ENCODE peak calls at places on chromosome 2, in seven cellular contexts. J is activated CD4-positive, alpha-beta T cell treated with anti-CD3 and anti-CD28 coated beads, Interleukin-2, amount 10 ng/mL, durations not matched to agents 7 days and 5 days; E is A172; U is stimulated activated naive CD4-positive, alpha-beta T cell; I is NCI-H1694; K is sciatic nerve; M is activated T-cell treated with anti-CD3 and anti-CD28 coated beads for 1 hour. A is an unnamed sample.
A peak's percentile ranks its signal among the peaks of the same experiment; 100 is the strongest.

GRCh38 chr2:146981921-146982320 is 862.9 kb upstream of the ACVR2A start:
- DNase-seq in J (no peak), E (no peak), U (no peak), I (no peak), K (no peak), M (no peak), A (no peak)

GRCh38 chr2:104901037-104901851 is 47.3 kb downstream of the POU3F3 start:
- DNase-seq in J (no peak), E (no peak), U (no peak), I (no peak), K (no peak), M (no peak), A (no peak)

GRCh38 chr2:174053285-174053684 is 88.1 kb upstream of the SP3 start:
- DNase-seq in J (no peak), E (no peak), U (no peak), I (no peak), K (no peak), M (no peak), A (no peak)

GRCh38 chr2:58730764-58731487 is 489.8 kb upstream of the FANCL start:
- DNase-seq in J (no peak), E (no peak), U (no peak), I (no peak), K (no peak), M (no peak), A (no peak)

GRCh38 chr2:128139624-128140023 is 48.6 kb downstream of the UGGT1 start:
- DNase-seq in J (no peak), E (no peak), U (no peak), I (no peak), K (no peak), M (no peak), A (no peak)

GRCh38 chr2:27640722-27641245 is 11.9 kb downstream of the GPN1 start:
- DNase-seq in J (no peak), E (peak; percentile 50), U (no peak), I (no peak), K (no peak), M (no peak), A (no peak)

GRCh38 chr2:126880262-126880800 is 18.4 kb upstream of the TEX51 start:
- DNase-seq in J (no peak), E (no peak), U (no peak), I (no peak), K (peak; percentile 21), M (no peak), A (no peak)

GRCh38 chr2:116456429-116456828 is 1358.1 kb upstream of the DDX18 start:
- DNase-seq in J (no peak), E (no peak), U (no peak), I (no peak), K (no peak), M (no peak), A (no peak)

A was measured in GM04504.